ENCODE peak calls at places on chromosomes 3 and 15, in ten cellular contexts. One of them, this sample, is unnamed.

GRCh38 chr3:34090876-34091275 is 292.4 kb downstream of the PDCD6IP start:
- DNase-seq in HCT116: no peak
- DNase-seq in GM12891: no peak
- DNase-seq in Panc1: no peak
- DNase-seq in GM12892: no peak
- DNase-seq in K562: no peak
- DNase-seq in suprapubic skin: no peak
- DNase-seq in transverse colon: no peak
- DNase-seq in GM12878: no peak
- DNase-seq in GM23338: no peak
- DNase-seq in this sample: no peak

GRCh38 chr3:79517766-79518413 is 249.9 kb downstream of the ROBO1 start:
- DNase-seq in HCT116: no peak
- DNase-seq in GM12891: no peak
- DNase-seq in Panc1: no peak
- DNase-seq in GM12892: no peak
- DNase-seq in K562: peak
- DNase-seq in suprapubic skin: no peak
- DNase-seq in transverse colon: no peak
- DNase-seq in GM12878: no peak
- DNase-seq in GM23338: peak
- DNase-seq in this sample: peak

GRCh38 chr3:38626171-38626570 is 23.3 kb downstream of the SCN5A start:
- DNase-seq in HCT116: no peak
- DNase-seq in GM12891: no peak
- DNase-seq in Panc1: no peak
- DNase-seq in GM12892: no peak
- DNase-seq in K562: no peak
- DNase-seq in suprapubic skin: no peak
- DNase-seq in transverse colon: no peak
- DNase-seq in GM12878: no peak
- DNase-seq in GM23338: no peak
- DNase-seq in this sample: no peak

GRCh38 chr3:129525341-129525968 is 3.0 kb upstream of the RHO start:
- DNase-seq in HCT116: no peak
- DNase-seq in GM12891: no peak
- DNase-seq in Panc1: no peak
- DNase-seq in GM12892: no peak
- DNase-seq in K562: no peak
- DNase-seq in suprapubic skin: no peak
- DNase-seq in transverse colon: no peak
- DNase-seq in GM12878: no peak
- DNase-seq in GM23338: no peak
- DNase-seq in this sample: no peak

GRCh38 chr3:126024049-126024854 is 55.3 kb downstream of the ROPN1B start:
- DNase-seq in HCT116: no peak
- DNase-seq in GM12891: no peak
- DNase-seq in Panc1: no peak
- DNase-seq in GM12892: no peak
- DNase-seq in K562: no peak
- DNase-seq in suprapubic skin: no peak
- DNase-seq in transverse colon: no peak
- DNase-seq in GM12878: no peak
- DNase-seq in GM23338: no peak
- DNase-seq in this sample: no peak

GRCh38 chr15:97998307-97999071 is 38.0 kb downstream of the ARRDC4 start:
- DNase-seq in HCT116: no peak
- DNase-seq in GM12891: no peak
- DNase-seq in Panc1: no peak
- DNase-seq in GM12892: no peak
- DNase-seq in K562: no peak
- DNase-seq in suprapubic skin: no peak
- DNase-seq in transverse colon: no peak
- DNase-seq in GM12878: no peak
- DNase-seq in GM23338: no peak
- DNase-seq in this sample: no peak

GRCh38 chr15:98881526-98882517 is 125.8 kb downstream of the PGPEP1L start:
- DNase-seq in HCT116: peak
- DNase-seq in GM12891: peak
- DNase-seq in Panc1: no peak
- DNase-seq in GM12892: no peak
- DNase-seq in K562: peak
- DNase-seq in suprapubic skin: no peak
- DNase-seq in transverse colon: no peak
- DNase-seq in GM12878: no peak
- DNase-seq in GM23338: peak
- DNase-seq in this sample: peak

GRCh38 chr15:68652141-68652540 is 73.3 kb downstream of the CORO2B start:
- DNase-seq in HCT116: no peak
- DNase-seq in GM12891: no peak
- DNase-seq in Panc1: no peak
- DNase-seq in GM12892: no peak
- DNase-seq in K562: no peak
- DNase-seq in suprapubic skin: no peak
- DNase-seq in transverse colon: no peak
- DNase-seq in GM12878: no peak
- DNase-seq in GM23338: no peak
- DNase-seq in this sample: no peak

GRCh38 chr15:70278644-70279043 is 180.9 kb upstream of the TLE3 start:
- DNase-seq in HCT116: no peak
- DNase-seq in GM12891: no peak
- DNase-seq in Panc1: no peak
- DNase-seq in GM12892: no peak
- DNase-seq in K562: no peak
- DNase-seq in suprapubic skin: no peak
- DNase-seq in transverse colon: no peak
- DNase-seq in GM12878: no peak
- DNase-seq in GM23338: no peak
- DNase-seq in this sample: no peak

GRCh38 chr15:81321667-81322066 is 2.3 kb downstream of the STARD5 start:
- DNase-seq in HCT116: no peak
- DNase-seq in GM12891: no peak
- DNase-seq in Panc1: no peak
- DNase-seq in GM12892: no peak
- DNase-seq in K562: no peak
- DNase-seq in suprapubic skin: no peak
- DNase-seq in transverse colon: no peak
- DNase-seq in GM12878: no peak
- DNase-seq in GM23338: no peak
- DNase-seq in this sample: no peak

GRCh38 chr3:191087391-191087790 is 111.7 kb upstream of the OSTN start:
- DNase-seq in HCT116: no peak
- DNase-seq in GM12891: no peak
- DNase-seq in Panc1: no peak
- DNase-seq in GM12892: no peak
- DNase-seq in K562: no peak
- DNase-seq in suprapubic skin: no peak
- DNase-seq in transverse colon: no peak
- DNase-seq in GM12878: no peak
- DNase-seq in GM23338: no peak
- DNase-seq in this sample: no peak

GRCh38 chr3:9248232-9249191 is 934 bp downstream of the SRGAP3 start:
- DNase-seq in HCT116: no peak
- DNase-seq in GM12891: no peak
- DNase-seq in Panc1: no peak
- DNase-seq in GM12892: no peak
- DNase-seq in K562: no peak
- DNase-seq in suprapubic skin: no peak
- DNase-seq in transverse colon: peak
- DNase-seq in GM12878: no peak
- DNase-seq in GM23338: no peak
- DNase-seq in this sample: no peak

GRCh38 chr3:192409203-192409837 is 318.0 kb downstream of the FGF12 start:
- DNase-seq in HCT116: no peak
- DNase-seq in GM12891: peak
- DNase-seq in Panc1: no peak
- DNase-seq in GM12892: peak
- DNase-seq in K562: no peak
- DNase-seq in suprapubic skin: no peak
- DNase-seq in transverse colon: no peak
- DNase-seq in GM12878: no peak
- DNase-seq in GM23338: peak
- DNase-seq in this sample: no peak

GRCh38 chr3:66554178-66554577 is 53.4 kb upstream of the LRIG1 start:
- DNase-seq in HCT116: no peak
- DNase-seq in GM12891: no peak
- DNase-seq in Panc1: no peak
- DNase-seq in GM12892: no peak
- DNase-seq in K562: no peak
- DNase-seq in suprapubic skin: no peak
- DNase-seq in transverse colon: no peak
- DNase-seq in GM12878: no peak
- DNase-seq in GM23338: no peak
- DNase-seq in this sample: no peak

GRCh38 chr3:68148471-68148870 is 494.1 kb upstream of the SUCLG2 start:
- DNase-seq in HCT116: no peak
- DNase-seq in GM12891: no peak
- DNase-seq in Panc1: no peak
- DNase-seq in GM12892: no peak
- DNase-seq in K562: no peak
- DNase-seq in suprapubic skin: no peak
- DNase-seq in transverse colon: no peak
- DNase-seq in GM12878: no peak
- DNase-seq in GM23338: no peak
- DNase-seq in this sample: no peak

DNA sequence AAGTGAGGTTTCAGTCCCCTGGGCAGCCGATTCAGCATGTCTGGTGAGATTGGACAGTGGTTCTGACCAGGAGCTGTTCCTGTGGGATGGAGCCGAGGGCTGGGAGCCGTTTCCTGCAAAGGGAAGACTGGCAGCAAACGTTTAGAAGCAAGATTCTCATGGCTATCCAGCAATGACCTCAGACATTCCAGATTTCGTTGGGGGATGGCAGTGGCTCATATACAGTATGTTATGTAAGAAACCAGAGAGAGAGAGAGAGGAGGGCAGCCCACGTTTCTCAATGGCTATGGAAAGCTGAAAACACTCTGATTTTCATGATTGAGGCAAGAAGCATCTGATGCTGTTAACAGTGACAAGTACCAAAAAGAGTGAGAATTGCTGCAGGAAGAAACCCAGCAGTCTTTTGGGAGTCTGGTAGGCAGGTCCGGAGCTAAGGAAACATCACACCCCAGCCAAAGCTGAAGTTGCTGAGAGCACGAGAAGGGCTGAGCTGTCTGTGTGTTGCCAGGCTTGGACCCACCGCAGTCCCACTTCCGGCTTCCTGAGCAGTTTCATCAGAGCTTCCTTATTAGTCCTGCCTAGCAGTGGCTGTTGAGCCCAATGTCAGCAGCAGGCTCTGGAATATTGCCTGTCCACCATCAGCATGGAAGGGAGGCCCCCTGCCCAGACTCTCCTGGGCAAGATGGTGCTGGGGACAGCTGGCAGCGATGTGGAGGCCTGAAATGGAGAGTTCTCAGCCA is 25.5 kb upstream of the VPS8 start:
- DNase-seq in HCT116: no peak
- DNase-seq in GM12891: peak
- DNase-seq in Panc1: no peak
- DNase-seq in GM12892: no peak
- DNase-seq in K562: no peak
- DNase-seq in suprapubic skin: no peak
- DNase-seq in transverse colon: peak
- DNase-seq in GM12878: no peak
- DNase-seq in GM23338: no peak
- DNase-seq in this sample: peak
- TF ChIP-seq POLR2AphosphoS5 in HCT116: no peak
- TF ChIP-seq POLR2AphosphoS5 in GM12891: no peak
- TF ChIP-seq POLR2AphosphoS5 in Panc1: no peak
- TF ChIP-seq POLR2AphosphoS5 in GM12892: no peak
- TF ChIP-seq POLR2AphosphoS5 in K562: no peak
- TF ChIP-seq POLR2AphosphoS5 in suprapubic skin: no peak
- TF ChIP-seq POLR2AphosphoS5 in transverse colon: no peak
- TF ChIP-seq POLR2AphosphoS5 in GM12878: no peak
- TF ChIP-seq POLR2AphosphoS5 in GM23338: no peak
- TF ChIP-seq POLR2AphosphoS5 in this sample: no peak

GRCh38 chr15:60255390-60255789 is 142.4 kb downstream of the ANXA2 start:
- DNase-seq in HCT116: peak
- DNase-seq in GM12891: no peak
- DNase-seq in Panc1: peak
- DNase-seq in GM12892: no peak
- DNase-seq in K562: peak
- DNase-seq in suprapubic skin: no peak
- DNase-seq in transverse colon: no peak
- DNase-seq in GM12878: peak
- DNase-seq in GM23338: no peak
- DNase-seq in this sample: no peak
- TF ChIP-seq POLR2AphosphoS5 in HCT116: no peak
- TF ChIP-seq POLR2AphosphoS5 in GM12891: no peak
- TF ChIP-seq POLR2AphosphoS5 in Panc1: peak
- TF ChIP-seq POLR2AphosphoS5 in GM12892: no peak
- TF ChIP-seq POLR2AphosphoS5 in K562: no peak
- TF ChIP-seq POLR2AphosphoS5 in suprapubic skin: no peak
- TF ChIP-seq POLR2AphosphoS5 in transverse colon: no peak
- TF ChIP-seq POLR2AphosphoS5 in GM12878: no peak
- TF ChIP-seq POLR2AphosphoS5 in GM23338: no peak
- TF ChIP-seq POLR2AphosphoS5 in this sample: no peak

DNA sequence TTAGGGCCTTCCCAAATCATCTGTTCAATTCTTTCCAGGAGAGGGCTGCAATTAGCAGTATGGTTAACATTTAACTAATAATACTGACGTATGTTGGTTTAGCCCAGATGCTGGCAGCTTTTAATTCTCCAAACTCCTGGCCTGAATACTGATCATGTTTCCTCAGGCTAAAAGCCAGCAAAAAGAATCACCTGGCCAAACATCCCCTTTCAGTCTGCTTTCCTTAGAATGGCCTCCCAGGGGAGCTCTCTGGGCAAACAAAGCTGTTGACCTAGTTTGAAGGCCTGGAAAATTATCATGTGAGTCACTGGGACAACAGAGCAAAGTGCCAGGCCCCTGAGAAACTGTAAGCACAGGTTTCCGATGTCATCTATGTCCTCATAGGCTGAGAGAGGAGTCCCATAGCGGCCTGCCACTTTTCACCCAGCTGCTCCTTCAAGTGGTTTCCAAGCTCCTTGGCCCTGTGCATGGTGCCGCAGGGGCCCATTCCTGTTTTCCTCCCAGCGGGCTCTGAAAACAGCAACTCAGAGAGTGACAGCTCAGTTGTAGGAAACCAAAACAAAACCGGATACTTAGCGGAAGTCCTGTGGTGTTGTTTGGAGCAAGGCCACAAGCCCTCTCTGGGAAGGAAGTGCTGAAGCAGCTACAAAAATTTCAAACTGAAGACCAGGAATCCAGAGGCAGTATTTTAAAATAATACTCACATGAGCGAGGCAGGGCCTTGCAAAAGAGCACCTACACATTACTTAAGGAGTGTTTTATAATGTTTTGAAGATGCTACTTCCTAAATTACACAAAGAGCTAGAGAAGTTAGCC is 36.5 kb upstream of the RAB11A start:
- DNase-seq in HCT116: peak
- DNase-seq in GM12891: no peak
- DNase-seq in Panc1: peak
- DNase-seq in GM12892: no peak
- DNase-seq in K562: peak
- DNase-seq in suprapubic skin: peak
- DNase-seq in transverse colon: peak
- DNase-seq in GM12878: no peak
- DNase-seq in GM23338: peak
- DNase-seq in this sample: peak
- TF ChIP-seq POLR2AphosphoS5 in HCT116: no peak
- TF ChIP-seq POLR2AphosphoS5 in GM12891: no peak
- TF ChIP-seq POLR2AphosphoS5 in Panc1: peak
- TF ChIP-seq POLR2AphosphoS5 in GM12892: no peak
- TF ChIP-seq POLR2AphosphoS5 in K562: peak
- TF ChIP-seq POLR2AphosphoS5 in suprapubic skin: no peak
- TF ChIP-seq POLR2AphosphoS5 in transverse colon: peak
- TF ChIP-seq POLR2AphosphoS5 in GM12878: peak
- TF ChIP-seq POLR2AphosphoS5 in GM23338: no peak
- TF ChIP-seq POLR2AphosphoS5 in this sample: peak

GRCh38 chr3:50267280-50267913 is 1.6 kb upstream of the SEMA3B start:
- DNase-seq in HCT116: no peak
- DNase-seq in GM12891: no peak
- DNase-seq in Panc1: no peak
- DNase-seq in GM12892: no peak
- DNase-seq in K562: no peak
- DNase-seq in suprapubic skin: no peak
- DNase-seq in transverse colon: peak
- DNase-seq in GM12878: no peak
- DNase-seq in GM23338: peak
- DNase-seq in this sample: no peak
- TF ChIP-seq POLR2AphosphoS5 in HCT116: peak
- TF ChIP-seq POLR2AphosphoS5 in GM12891: no peak
- TF ChIP-seq POLR2AphosphoS5 in Panc1: no peak
- TF ChIP-seq POLR2AphosphoS5 in GM12892: no peak
- TF ChIP-seq POLR2AphosphoS5 in K562: no peak
- TF ChIP-seq POLR2AphosphoS5 in suprapubic skin: no peak
- TF ChIP-seq POLR2AphosphoS5 in transverse colon: peak
- TF ChIP-seq POLR2AphosphoS5 in GM12878: no peak
- TF ChIP-seq POLR2AphosphoS5 in GM23338: no peak
- TF ChIP-seq POLR2AphosphoS5 in this sample: no peak